ENCODE peak calls at places on chromosome 13, in nine cellular contexts. M, Y, V, Q, C, U, F, L and I are unnamed samples.
A peak's percentile ranks its signal among the peaks of the same experiment; 100 is the strongest.

GRCh38 chr13:75702476-75702875 is 66.3 kb downstream of the LMO7 start:
- DNase-seq in Y (no peak), V (no peak), U (no peak), L (no peak), C (no peak), M (no peak), F (no peak), Q (no peak), I (no peak)

GRCh38 chr13:50636007-50636704 is 207.3 kb downstream of the DLEU7 start:
- DNase-seq in L (no peak), F (no peak), V (no peak), U (peak; percentile 55), Y (no peak), C (peak; percentile 13), M (no peak), Q (no peak), I (no peak)

GRCh38 chr13:79225487-79226232 is 180.4 kb downstream of the RBM26 start:
- DNase-seq in C (no peak), Q (no peak), M (no peak), V (no peak), Y (no peak), F (no peak), L (no peak), U (no peak), I (no peak)

GRCh38 chr13:23292596-23292995 is 111.8 kb downstream of the SGCG start:
- DNase-seq in Y (no peak), Q (no peak), L (no peak), U (no peak), F (no peak), M (no peak), C (no peak), V (no peak), I (no peak)

GRCh38 chr13:38543561-38543960 is 143.3 kb upstream of the FREM2 start:
- DNase-seq in V (no peak), U (no peak), C (no peak), F (no peak), Y (no peak), L (no peak), Q (no peak), M (no peak), I (no peak)

GRCh38 chr13:111213964-111214726 is 99.0 kb downstream of the ARHGEF7 start:
- DNase-seq in Y (no peak), U (no peak), V (no peak), M (no peak), Q (peak; percentile 59), F (no peak), L (no peak), C (no peak), I (no peak)

GRCh38 chr13:31920301-31920818 is 111.2 kb upstream of the FRY start:
- DNase-seq in U (no peak), L (no peak), Q (no peak), F (no peak), Y (no peak), M (no peak), V (peak; percentile 53), C (no peak), I (no peak)

GRCh38 chr13:36712785-36713184 is 39.0 kb downstream of the SERTM1 start:
- DNase-seq in V (peak; percentile 93), U (no peak), L (peak; percentile 23), M (no peak), Q (no peak), C (peak; percentile 1), Y (no peak), F (no peak), I (no peak)

GRCh38 chr13:42333613-42334328 is 61.8 kb downstream of the AKAP11 start:
- DNase-seq in Y (peak; percentile 1), U (no peak), V (peak; percentile 65), L (no peak), M (no peak), Q (no peak), F (no peak), C (no peak), I (peak; percentile 7)

GRCh38 chr13:42329239-42329638 is 57.3 kb downstream of the AKAP11 start:
- DNase-seq in L (no peak), V (no peak), U (no peak), Y (no peak), C (no peak), Q (no peak), M (no peak), F (no peak), I (no peak)

GRCh38 chr13:42337808-42338600 is 66.1 kb downstream of the AKAP11 start:
- DNase-seq in V (no peak), C (no peak), Y (no peak), Q (no peak), L (no peak), F (no peak), M (no peak), U (no peak), I (no peak)

GRCh38 chr13:42330991-42331390 is 59.0 kb downstream of the AKAP11 start:
- DNase-seq in C (no peak), U (no peak), Q (no peak), F (no peak), Y (no peak), M (no peak), L (no peak), V (peak; percentile 65), I (no peak)

GRCh38 chr13:42334329-42334706 is 62.4 kb downstream of the AKAP11 start:
- DNase-seq in C (no peak), V (no peak), F (no peak), U (no peak), L (no peak), M (no peak), Y (no peak), Q (no peak), I (no peak)
- TF ChIP-seq CTCF in C (no peak), V (no peak), F (no peak), U (no peak), L (no peak), M (no peak), Y (no peak), Q (no peak), I (peak; percentile 14)

GRCh38 chr13:89497658-89498057 is 1826.5 kb downstream of the SLITRK5 start:
- DNase-seq in F (no peak), Q (no peak), V (no peak), L (no peak), U (no peak), M (no peak), Y (no peak), C (no peak), I (no peak)

GRCh38 chr13:89490661-89491060 is 1819.5 kb downstream of the SLITRK5 start:
- DNase-seq in Y (no peak), U (no peak), F (no peak), M (no peak), L (no peak), C (no peak), Q (no peak), V (peak; percentile 0), I (no peak)

DNA sequence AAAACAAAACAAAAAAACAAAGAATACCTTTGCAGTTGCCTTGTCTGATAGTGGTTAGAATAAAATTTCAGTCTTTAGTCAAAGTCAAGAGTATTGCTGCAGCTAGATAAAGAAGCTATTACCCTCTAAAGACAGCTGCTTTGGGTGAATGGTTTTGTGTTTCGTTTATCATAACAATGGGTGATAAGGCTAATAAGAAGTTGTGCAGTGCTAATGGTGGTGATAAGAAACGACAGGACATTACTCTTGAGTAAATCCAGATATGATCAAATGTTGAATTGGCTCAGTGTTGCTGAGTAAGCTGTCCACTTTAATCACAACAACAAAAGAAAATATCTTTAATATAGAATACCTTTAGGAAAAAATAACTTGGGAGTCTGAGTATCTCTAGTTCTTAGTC is 1825.3 kb downstream of the SLITRK5 start:
- DNase-seq in C (no peak), Q (no peak), V (no peak), L (peak; percentile 16), Y (no peak), M (no peak), U (no peak), F (no peak), I (no peak)
- TF ChIP-seq CTCF in C (no peak), Q (no peak), V (no peak), L (no peak), Y (no peak), M (no peak), U (no peak), F (no peak), I (no peak)

GRCh38 chr13:60327551-60327950 is 69.5 kb upstream of the TDRD3 start:
- DNase-seq in Y (no peak), Q (no peak), U (no peak), C (no peak), V (no peak), L (no peak), M (no peak), F (no peak), I (no peak)

GRCh38 chr13:60328073-60328472 is 68.9 kb upstream of the TDRD3 start:
- DNase-seq in V (no peak), U (no peak), F (no peak), L (no peak), Y (no peak), Q (no peak), C (no peak), M (no peak), I (no peak)

GRCh38 chr13:60331249-60332012 is 65.6 kb upstream of the TDRD3 start:
- DNase-seq in V (no peak), Q (no peak), C (no peak), Y (no peak), M (no peak), L (no peak), U (no peak), F (no peak), I (no peak)

GRCh38 chr13:60326273-60326672 is 70.7 kb upstream of the TDRD3 start:
- DNase-seq in M (no peak), Y (no peak), U (no peak), C (no peak), L (no peak), Q (no peak), V (no peak), F (no peak), I (no peak)

DNA sequence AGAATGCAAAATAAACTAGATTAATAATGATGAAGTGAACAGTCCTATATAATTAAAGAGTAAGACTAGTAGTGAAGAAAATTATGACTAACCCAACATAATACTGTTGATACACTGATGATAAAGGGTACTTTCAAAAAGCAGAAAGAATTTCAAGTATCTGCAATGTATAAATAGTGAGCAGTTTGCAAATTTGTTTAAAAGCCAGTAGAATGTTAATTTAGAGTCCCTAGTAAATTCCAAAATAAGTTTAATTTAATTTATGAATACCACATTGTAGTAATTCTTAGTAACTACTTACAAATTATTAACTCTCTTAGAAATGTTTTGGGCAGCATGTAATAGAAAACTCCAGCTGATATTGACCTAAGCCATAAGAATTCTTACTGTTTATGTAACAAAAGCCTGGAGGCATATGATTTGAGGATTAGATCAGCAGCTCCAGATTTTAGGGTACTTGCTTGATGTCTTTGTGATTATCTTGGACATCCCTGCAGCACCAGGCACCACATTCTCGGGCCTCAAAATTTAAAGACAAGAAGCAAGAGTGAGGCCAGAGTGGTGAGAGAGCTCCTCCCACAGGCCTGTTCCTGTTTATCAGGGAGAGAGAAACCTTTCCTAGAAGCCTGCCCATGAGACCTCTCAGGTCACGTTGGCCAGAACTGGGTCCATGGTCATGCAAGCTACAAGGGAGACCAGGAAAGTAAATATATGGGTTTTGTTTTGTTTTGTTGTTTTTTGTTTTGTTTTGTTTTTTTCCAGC is 67.6 kb upstream of the TDRD3 start:
- DNase-seq in L (peak; percentile 55), F (peak; percentile 12), C (peak; percentile 26), M (no peak), U (peak; percentile 71), V (peak; percentile 25), Y (no peak), Q (no peak), I (peak; percentile 61)
- TF ChIP-seq CTCF in L (peak; percentile 83), F (peak; percentile 65), C (no peak), M (no peak), U (peak; percentile 46), V (peak; percentile 34), Y (peak; percentile 17), Q (no peak), I (peak; percentile 30)

DNA sequence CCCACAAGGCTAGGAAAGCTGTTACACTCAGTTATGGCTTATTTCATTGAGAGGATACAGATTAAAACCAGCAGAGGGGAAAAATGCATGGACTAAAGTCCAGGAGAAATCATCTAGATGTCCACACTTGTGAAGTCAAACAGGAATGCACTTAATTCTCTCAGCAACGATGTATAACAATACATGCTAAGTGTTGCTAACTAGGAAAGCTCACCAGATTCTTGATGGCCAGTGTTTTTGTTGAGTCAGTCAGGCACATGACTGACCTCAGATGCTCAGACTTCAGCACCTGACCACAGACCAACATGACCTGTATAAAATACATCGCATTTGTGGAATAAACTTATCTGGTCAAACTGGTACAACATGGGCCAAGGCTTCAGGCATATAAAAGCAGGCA is 470.2 kb upstream of the PRR20A start:
- DNase-seq in U (no peak), Q (no peak), V (no peak), L (no peak), F (no peak), C (no peak), Y (no peak), M (no peak), I (no peak)
- TF ChIP-seq CTCF in U (no peak), Q (no peak), V (no peak), L (no peak), F (no peak), C (no peak), Y (no peak), M (no peak), I (no peak)